ENCODE peak calls at places on chromosome 5, in six cellular contexts. A, R, J, W, Z and Y are unnamed samples.

GRCh38 chr5:173826179-173826920 is 61.8 kb upstream of the CPEB4 start:
- DNase-seq in A (no peak), R (no peak), J (no peak), W (no peak), Z (no peak), Y (no peak)

GRCh38 chr5:174732040-174733020 is 7.9 kb downstream of the MSX2 start:
- DNase-seq in A (no peak), R (no peak), J (no peak), W (no peak), Z (no peak), Y (no peak)

GRCh38 chr5:157842787-157843186 is 16.2 kb downstream of the CLINT1 start:
- DNase-seq in A (no peak), R (no peak), J (no peak), W (no peak), Z (no peak), Y (no peak)

GRCh38 chr5:126519637-126520592 is 75.1 kb downstream of the ALDH7A1 start:
- DNase-seq in A (no peak), R (peak; percentile 50), J (no peak), W (no peak), Z (no peak), Y (no peak)

GRCh38 chr5:74105126-74105780 is 479.3 kb downstream of the ARHGEF28 start:
- DNase-seq in A (no peak), R (peak; percentile 32), J (no peak), W (no peak), Z (peak; percentile 25), Y (no peak)

GRCh38 chr5:134993161-134993560 is 25.5 kb downstream of the CATSPER3 start:
- DNase-seq in A (no peak), R (no peak), J (no peak), W (no peak), Z (no peak), Y (no peak)

GRCh38 chr5:107541400-107541799 is 129.3 kb downstream of the EFNA5 start:
- DNase-seq in A (no peak), R (no peak), J (no peak), W (no peak), Z (no peak), Y (no peak)

GRCh38 chr5:89929834-89930233 is 479.7 kb downstream of the CETN3 start:
- DNase-seq in A (no peak), R (no peak), J (no peak), W (peak; percentile 8), Z (no peak), Y (no peak)

GRCh38 chr5:37717613-37718431 is 122.0 kb downstream of the GDNF start:
- DNase-seq in A (no peak), R (no peak), J (no peak), W (no peak), Z (peak; percentile 9), Y (peak; percentile 94)

GRCh38 chr5:23332650-23333251 is 174.7 kb upstream of the PRDM9 start:
- DNase-seq in A (no peak), R (no peak), J (no peak), W (no peak), Z (no peak), Y (no peak)

GRCh38 chr5:84028093-84028492 is 307.4 kb upstream of the HAPLN1 start:
- DNase-seq in A (no peak), R (no peak), J (no peak), W (peak; percentile 63), Z (no peak), Y (peak; percentile 53)

GRCh38 chr5:143153332-143154119 is 250.0 kb downstream of the NR3C1 start:
- DNase-seq in A (no peak), R (peak; percentile 75), J (no peak), W (no peak), Z (peak; percentile 79), Y (peak; percentile 85)

GRCh38 chr5:116789522-116789921 is 214.9 kb upstream of the SEMA6A start:
- DNase-seq in A (no peak), R (no peak), J (no peak), W (no peak), Z (no peak), Y (no peak)

GRCh38 chr5:38367966-38368365 is 109.6 kb downstream of the EGFLAM start:
- DNase-seq in A (no peak), R (no peak), J (no peak), W (no peak), Z (no peak), Y (no peak)

GRCh38 chr5:145247745-145248040 is 587.4 kb downstream of the PRELID2 start:
- DNase-seq in A (no peak), R (no peak), J (no peak), W (no peak), Z (no peak), Y (no peak)